ENCODE peak calls at places on chromosomes 12 and 14, in five cellular contexts. X, B, J, R and W are unnamed samples.
A peak's percentile ranks its signal among the peaks of the same experiment; 100 is the strongest.

GRCh38 chr14:22547309-22547947 is 41.6 kb downstream of the DAD1 start:
- DNase-seq in B (no peak), J (no peak), R (peak; percentile 67), X (no peak), W (no peak)

GRCh38 chr12:58387199-58387598 is 445.8 kb downstream of the ATP23 start:
- DNase-seq in R (no peak), J (no peak), B (no peak), X (no peak), W (no peak)

GRCh38 chr12:67430708-67431335 is 161.7 kb downstream of the CAND1 start:
- DNase-seq in J (no peak), R (no peak), B (no peak), X (no peak), W (no peak)

GRCh38 chr12:6961695-6962284 is 8.7 kb downstream of the PHB2 start:
- DNase-seq in J (peak; percentile 82), X (peak; percentile 85), B (peak; percentile 81), R (peak; percentile 61), W (peak; percentile 79)

GRCh38 chr12:25455696-25456095 is 97.4 kb downstream of the LMNTD1 start:
- DNase-seq in J (no peak), R (no peak), B (no peak), X (no peak), W (no peak)

GRCh38 chr12:87816186-87816585 is 213.0 kb downstream of the C12orf50 start:
- DNase-seq in B (no peak), X (no peak), J (no peak), R (peak; percentile 4), W (no peak)

GRCh38 chr14:91154851-91155625 is 41.2 kb downstream of the DGLUCY start:
- DNase-seq in X (no peak), J (peak; percentile 40), R (peak; percentile 88), B (no peak), W (no peak)

GRCh38 chr14:89621791-89622638 is 205.0 kb upstream of the FOXN3 start:
- DNase-seq in B (peak; percentile 30), R (no peak), J (no peak), X (no peak), W (no peak)

GRCh38 chr12:109594566-109595317 is 21.1 kb downstream of the MVK start:
- DNase-seq in R (no peak), J (no peak), B (no peak), X (no peak), W (no peak)

GRCh38 chr14:21734457-21735074 is 60.9 kb upstream of the OR4E1 start:
- DNase-seq in B (peak; percentile 75), X (peak; percentile 2), J (peak; percentile 19), R (peak; percentile 56), W (no peak)

GRCh38 chr12:114480309-114481199 is 74.6 kb upstream of the TBX5 start:
- DNase-seq in B (no peak), J (no peak), R (no peak), X (no peak), W (peak; percentile 52)

GRCh38 chr12:119666226-119666808 is 1.6 kb upstream of the PRKAB1 start:
- DNase-seq in X (no peak), J (no peak), R (no peak), B (no peak), W (no peak)

GRCh38 chr14:104689620-104690265 is 325 bp downstream of the INF2 start:
- DNase-seq in J (no peak), B (no peak), X (no peak), R (no peak), W (no peak)

GRCh38 chr12:14892726-14893442 is 7.2 kb upstream of the MGP start:
- DNase-seq in X (no peak), R (no peak), B (peak; percentile 5), J (no peak), W (no peak)

DNA sequence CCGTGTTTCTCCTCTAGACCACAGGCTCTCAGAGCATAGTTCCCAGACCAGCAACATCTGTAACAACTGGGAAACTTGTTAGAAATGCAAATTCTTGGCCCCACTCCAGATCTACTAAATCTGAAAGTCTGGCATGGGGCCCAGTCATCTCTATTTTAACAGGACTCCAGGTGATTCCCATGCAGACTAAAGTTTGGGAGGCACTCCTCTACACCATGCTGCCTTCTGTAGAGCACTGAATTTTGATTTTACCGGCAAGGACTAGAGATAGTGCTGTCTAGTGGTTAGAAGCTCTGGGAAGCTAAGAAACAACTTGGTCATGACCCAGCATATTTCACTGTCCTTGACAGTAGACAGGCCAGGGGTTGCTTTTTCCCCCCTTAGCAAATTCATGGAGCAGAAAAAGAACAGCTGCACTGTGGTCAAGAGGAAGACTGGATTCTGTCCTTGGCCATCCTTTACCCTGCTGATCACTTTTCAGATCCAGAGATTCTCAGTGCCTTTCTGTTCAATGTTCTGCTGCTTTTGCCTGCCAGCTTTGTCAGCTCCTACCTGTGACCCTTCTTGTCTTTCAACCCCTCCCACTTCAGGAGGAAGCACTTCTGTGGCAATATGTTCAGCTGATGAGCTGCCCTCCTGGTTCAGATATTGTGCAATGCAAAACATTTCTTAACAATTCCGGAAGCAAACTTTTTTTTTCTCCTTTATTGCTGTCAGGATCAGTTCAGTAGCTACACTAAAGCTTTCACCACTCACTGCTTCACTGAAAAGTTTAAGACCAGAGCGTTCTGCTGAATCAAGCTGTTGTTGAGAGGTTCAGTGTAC is 133.8 kb upstream of the NUDT4 start:
- DNase-seq in R (peak; percentile 24), X (no peak), B (peak; percentile 89), J (peak; percentile 34), W (no peak)
- H3K4me1 ChIP-seq in R (no peaks in the 10 kb centered on the region), X (peaks cover 11% of the 10 kb centered on the region), B (peaks cover 47% of the 10 kb centered on the region), J (peaks cover 5% of the 10 kb centered on the region), W (no peaks in the 10 kb centered on the region)

GRCh38 chr12:645563-646071 is 17.6 kb downstream of the NINJ2 start:
- DNase-seq in J (peak; percentile 61), X (no peak), B (peak; percentile 79), R (peak; percentile 81), W (no peak)
- TF ChIP-seq JUN in J (no peak), X (no peak), B (no peak), R (peak; percentile 51), W (no peak)

GRCh38 chr12:89236748-89237428 is 115.4 kb downstream of the DUSP6 start:
- DNase-seq in B (no peak), J (no peak), R (no peak), X (no peak), W (no peak)

GRCh38 chr12:89236237-89236636 is 116.1 kb downstream of the DUSP6 start:
- DNase-seq in R (peak; percentile 82), J (no peak), X (no peak), B (no peak), W (no peak)

GRCh38 chr12:89238593-89238992 is 113.7 kb downstream of the DUSP6 start:
- DNase-seq in B (no peak), X (no peak), R (peak; percentile 97), J (no peak), W (no peak)

GRCh38 chr12:89237763-89238162 is 114.5 kb downstream of the DUSP6 start:
- DNase-seq in X (no peak), R (no peak), B (no peak), J (no peak), W (no peak)

GRCh38 chr12:89239534-89239933 is 112.8 kb downstream of the DUSP6 start:
- DNase-seq in J (no peak), B (no peak), R (no peak), X (no peak), W (no peak)
- H3K4me1 ChIP-seq in J (no peaks in the 10 kb centered on the region), B (no peaks in the 10 kb centered on the region), R (peaks cover 52% of the 10 kb centered on the region), X (no peaks in the 10 kb centered on the region), W (no peaks in the 10 kb centered on the region)

GRCh38 chr12:72269491-72269890 is 2.7 kb upstream of the TRHDE start:
- DNase-seq in X (no peak), R (no peak), J (no peak), B (no peak), W (no peak)
- TF ChIP-seq JUN in X (no peak), R (no peak), J (no peak), B (no peak), W (no peak)

GRCh38 chr12:11754256-11754655 is 104.8 kb downstream of the ETV6 start:
- DNase-seq in B (no peak), J (no peak), X (no peak), R (no peak), W (no peak)

GRCh38 chr12:11753826-11754225 is 104.4 kb downstream of the ETV6 start:
- DNase-seq in B (no peak), X (no peak), R (no peak), J (no peak), W (no peak)

GRCh38 chr12:11756523-11756922 is 107.0 kb downstream of the ETV6 start:
- DNase-seq in B (no peak), X (no peak), R (no peak), J (no peak), W (no peak)

GRCh38 chr12:11756022-11756421 is 106.5 kb downstream of the ETV6 start:
- DNase-seq in J (no peak), B (no peak), R (no peak), X (no peak), W (no peak)

GRCh38 chr12:11755311-11755930 is 105.9 kb downstream of the ETV6 start:
- DNase-seq in R (no peak), J (no peak), B (no peak), X (no peak), W (no peak)
- H3K4me1 ChIP-seq in R (peaks cover 11% of the 10 kb centered on the region), J (no peaks in the 10 kb centered on the region), B (no peaks in the 10 kb centered on the region), X (peaks cover 7% of the 10 kb centered on the region), W (peaks cover 16% of the 10 kb centered on the region)

GRCh38 chr14:96269359-96269710 is 13.3 kb downstream of the BDKRB1 start:
- DNase-seq in R (no peak), X (no peak), B (no peak), J (no peak), W (no peak)
- TF ChIP-seq JUN in R (no peak), X (no peak), B (no peak), J (no peak), W (no peak)

DNA sequence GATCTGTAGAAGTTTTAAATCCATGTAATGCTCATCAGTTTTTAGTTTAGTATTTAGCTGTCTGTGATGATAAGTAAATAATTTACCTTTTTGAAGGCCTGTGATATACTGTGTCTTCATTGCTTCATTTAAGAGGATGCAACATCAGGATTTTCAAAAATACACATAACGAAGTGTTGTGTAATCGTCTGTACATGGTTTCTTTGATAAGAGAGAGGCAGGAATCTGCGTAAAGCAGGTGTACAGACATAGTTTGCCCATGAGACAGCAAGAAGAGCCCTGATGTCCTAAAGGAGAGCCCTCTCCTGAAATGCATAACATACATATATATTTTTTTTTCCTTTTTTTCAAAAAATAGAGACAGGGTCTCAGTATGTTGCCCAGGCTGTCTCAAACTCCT is 44.8 kb downstream of the RASSF3 start:
- DNase-seq in R (no peak), B (peak; percentile 85), J (no peak), X (no peak), W (no peak)
- H3K4me1 ChIP-seq in R (peaks cover 21% of the 10 kb centered on the region), B (peaks cover 74% of the 10 kb centered on the region), J (no peaks in the 10 kb centered on the region), X (peaks cover 80% of the 10 kb centered on the region), W (peaks cover 3% of the 10 kb centered on the region)

GRCh38 chr12:91094036-91094660 is 17.1 kb downstream of the LUM start:
- DNase-seq in B (no peak), X (no peak), J (no peak), R (peak; percentile 30), W (no peak)

GRCh38 chr12:91094957-91095356 is 16.3 kb downstream of the LUM start:
- DNase-seq in B (no peak), J (no peak), X (no peak), R (no peak), W (no peak)

GRCh38 chr12:91091916-91092715 is 19.2 kb downstream of the LUM start:
- DNase-seq in R (no peak), X (no peak), J (no peak), B (no peak), W (no peak)
- TF ChIP-seq JUN in R (no peak), X (no peak), J (no peak), B (no peak), W (no peak)